ENCODE peak calls at places on chromosomes 16 and 17, in eight cellular contexts. B is stimulated activated CD4-positive, alpha-beta T cell treated with anti-CD3 and anti-CD28 coated beads, Interleukin-1b, Interleukin-23, amount 100 ng/mL, for 24 hours; V is amniotic stem cell; Q is aorta; A is right atrium auricular region; U is AG09319; X is HTR-8/SVneo; P is GM06990. Z is an unnamed sample.

GRCh38 chr17:41909088-41909487 is 9.7 kb downstream of the ACLY start:
- DNase-seq in A (no peak), V (no peak), U (no peak), X (no peak), B (no peak), P (no peak), Q (no peak), Z (no peak)

GRCh38 chr17:50316016-50316587 is 29.8 kb upstream of the XYLT2 start:
- DNase-seq in A (no peak), Q (no peak), U (no peak), V (no peak), X (no peak), P (no peak), B (no peak), Z (peak)

GRCh38 chr17:6454495-6455320 is 10.5 kb downstream of the PIMREG start:
- DNase-seq in P (no peak), Q (no peak), U (no peak), X (no peak), A (no peak), V (no peak), B (no peak), Z (no peak)

GRCh38 chr17:57308543-57309186 is 52.3 kb downstream of the MSI2 start:
- DNase-seq in X (no peak), P (no peak), Q (no peak), A (no peak), V (no peak), B (no peak), U (no peak), Z (no peak)

GRCh38 chr16:85304337-85304736 is 192.1 kb upstream of the CIBAR2 start:
- DNase-seq in B (no peak), Q (no peak), A (no peak), X (no peak), U (no peak), P (no peak), V (no peak), Z (no peak)

GRCh38 chr16:79069118-79069517 is 531.4 kb downstream of the MAF start:
- DNase-seq in B (no peak), Q (no peak), A (no peak), P (no peak), V (no peak), U (no peak), X (no peak), Z (no peak)

GRCh38 chr16:2053897-2054296 is 6.1 kb downstream of the TSC2 start:
- DNase-seq in A (no peak), V (no peak), B (no peak), X (no peak), P (no peak), Q (no peak), U (no peak), Z (no peak)

GRCh38 chr16:55872130-55872529 is 3.0 kb downstream of the CES5A start:
- DNase-seq in A (no peak), P (no peak), X (no peak), V (no peak), B (no peak), Q (no peak), U (no peak), Z (no peak)

GRCh38 chr17:76246080-76247066 is 6.1 kb upstream of the RNF157 start:
- DNase-seq in B (no peak), X (no peak), U (no peak), V (no peak), P (peak), Q (no peak), A (no peak), Z (no peak)

GRCh38 chr16:75372236-75372856 is 61.0 kb downstream of the CFDP1 start:
- DNase-seq in A (no peak), V (peak), B (no peak), U (peak), Q (no peak), P (no peak), X (no peak), Z (no peak)

GRCh38 chr16:81830845-81831600 is 51.9 kb downstream of the PLCG2 start:
- DNase-seq in P (no peak), A (no peak), Q (no peak), U (no peak), X (no peak), B (no peak), V (no peak), Z (no peak)

GRCh38 chr17:77890771-77891170 is 67.7 kb upstream of the TNRC6C start:
- DNase-seq in A (no peak), Q (peak), B (no peak), V (no peak), P (no peak), X (no peak), U (no peak), Z (no peak)

GRCh38 chr16:12515346-12515745 is 288.3 kb downstream of the CPPED1 start:
- DNase-seq in V (no peak), U (no peak), X (no peak), B (no peak), P (no peak), A (no peak), Q (no peak), Z (no peak)

GRCh38 chr16:23784811-23785447 is 30.1 kb downstream of the CHP2 start:
- DNase-seq in B (no peak), Q (no peak), A (no peak), P (no peak), U (no peak), V (no peak), X (no peak), Z (no peak)

GRCh38 chr17:27415090-27415795 is 41.0 kb upstream of the KSR1 start:
- DNase-seq in A (no peak), P (no peak), Q (no peak), V (no peak), B (no peak), X (no peak), U (no peak), Z (no peak)

GRCh38 chr16:85879975-85880831 is 18.8 kb upstream of the IRF8 start:
- DNase-seq in V (no peak), X (no peak), U (no peak), A (no peak), Q (no peak), B (no peak), P (peak), Z (no peak)

GRCh38 chr17:1203111-1203966 is 23.6 kb upstream of the ABR start:
- DNase-seq in X (peak), V (peak), A (no peak), U (no peak), B (no peak), Q (peak), P (peak), Z (no peak)

GRCh38 chr17:61280851-61281250 is 118.8 kb upstream of the TBX2 start:
- DNase-seq in P (no peak), X (no peak), Q (no peak), V (no peak), A (no peak), U (no peak), B (no peak), Z (no peak)

GRCh38 chr17:64406321-64407200 is 15.9 kb upstream of the PECAM1 start:
- DNase-seq in Q (no peak), P (no peak), X (no peak), A (no peak), V (no peak), U (no peak), B (no peak), Z (no peak)

GRCh38 chr17:6473128-6473767 is 29.0 kb downstream of the PIMREG start:
- DNase-seq in P (peak), B (peak), Q (peak), X (peak), A (peak), U (peak), V (peak), Z (no peak)

GRCh38 chr17:75553553-75554110 is 28.1 kb downstream of the LLGL2 start:
- DNase-seq in V (no peak), Q (no peak), U (no peak), B (no peak), A (no peak), P (no peak), X (no peak), Z (no peak)

GRCh38 chr17:80291691-80292487 is 31.2 kb downstream of the RNF213 start:
- DNase-seq in Q (no peak), X (no peak), P (no peak), U (no peak), B (no peak), A (no peak), V (no peak), Z (no peak)

GRCh38 chr17:9959377-9959981 is 54.4 kb upstream of the RCVRN start:
- DNase-seq in P (peak), A (no peak), V (no peak), B (no peak), X (peak), Q (peak), U (peak), Z (no peak)

GRCh38 chr16:70437582-70438324 is 1.1 kb downstream of the ST3GAL2 start:
- DNase-seq in X (no peak), V (no peak), P (no peak), B (no peak), A (no peak), U (no peak), Q (no peak), Z (no peak)

GRCh38 chr17:38539386-38539785 is 66.4 kb downstream of the SRCIN1 start:
- DNase-seq in A (no peak), X (no peak), V (no peak), B (no peak), Q (no peak), U (no peak), P (no peak), Z (no peak)

GRCh38 chr16:67857547-67858233 is 10.2 kb upstream of the CENPT start:
- DNase-seq in V (peak), B (no peak), U (peak), A (peak), Q (peak), X (peak), P (no peak), Z (no peak)

GRCh38 chr17:32688221-32688620 is 188.7 kb downstream of the MYO1D start:
- DNase-seq in Q (no peak), B (no peak), P (no peak), A (no peak), U (no peak), V (no peak), X (no peak), Z (no peak)

GRCh38 chr17:64081802-64082799 is 47.8 kb downstream of the ERN1 start:
- DNase-seq in P (peak), U (peak), Q (no peak), B (no peak), A (no peak), X (peak), V (no peak), Z (no peak)

GRCh38 chr17:22703786-22704441 is 1011.6 kb downstream of the KCNJ18 start:
- DNase-seq in P (no peak), A (no peak), U (no peak), V (no peak), B (no peak), Q (no peak), X (no peak), Z (no peak)

GRCh38 chr16:27529962-27530361 is 19.8 kb downstream of the GTF3C1 start:
- DNase-seq in P (no peak), V (no peak), U (no peak), A (no peak), B (no peak), Q (no peak), X (no peak), Z (no peak)

GRCh38 chr17:76540381-76541300 is 797 bp downstream of the PRCD start:
- DNase-seq in Q (peak), P (no peak), U (peak), X (peak), V (peak), A (peak), B (no peak), Z (no peak)

GRCh38 chr16:66224636-66225035 is 141.9 kb upstream of the CDH5 start:
- DNase-seq in P (no peak), B (no peak), Q (no peak), X (no peak), A (no peak), V (no peak), U (no peak), Z (no peak)

GRCh38 chr17:73907601-73907910 is 263.3 kb upstream of the SDK2 start:
- DNase-seq in P (no peak), X (no peak), B (no peak), A (peak), V (no peak), Q (no peak), U (no peak), Z (no peak)

GRCh38 chr16:88318091-88318494 is 64.7 kb upstream of the ZNF469 start:
- DNase-seq in V (no peak), B (no peak), A (no peak), U (no peak), Q (no peak), X (no peak), P (no peak), Z (no peak)

Z was measured in SK-N-MC.